ENCODE peak calls at places on chromosomes 12 and 14, in eight cellular contexts. One of them, this sample, is unnamed.

GRCh38 chr12:101957251-101957650 is 79.9 kb downstream of the DRAM1 start:
- DNase-seq in Caki2: no peak
- DNase-seq in HCEC 1CT: no peak
- DNase-seq in HTR-8/SVneo: no peak
- DNase-seq in A549: no peak
- DNase-seq in cardiac fibroblast: no peak
- DNase-seq in stimulated activated CD4-positive, alpha-beta T cell treated with anti-CD3 and anti-CD28 coated beads, Interleukin-4, amount 100 ng/mL, for 48 hours: no peak
- DNase-seq in endothelial cell: no peak
- DNase-seq in this sample: no peak

GRCh38 chr14:73476451-73476905 is 14.3 kb upstream of the RIOX1 start:
- DNase-seq in Caki2: no peak
- DNase-seq in HCEC 1CT: peak
- DNase-seq in HTR-8/SVneo: no peak
- DNase-seq in A549: no peak
- DNase-seq in cardiac fibroblast: no peak
- DNase-seq in stimulated activated CD4-positive, alpha-beta T cell treated with anti-CD3 and anti-CD28 coated beads, Interleukin-4, amount 100 ng/mL, for 48 hours: no peak
- DNase-seq in endothelial cell: no peak
- DNase-seq in this sample: no peak

GRCh38 chr12:27732281-27732680 is 21.6 kb downstream of the MRPS35 start:
- DNase-seq in Caki2: no peak
- DNase-seq in HCEC 1CT: no peak
- DNase-seq in HTR-8/SVneo: peak
- DNase-seq in A549: peak
- DNase-seq in cardiac fibroblast: no peak
- DNase-seq in stimulated activated CD4-positive, alpha-beta T cell treated with anti-CD3 and anti-CD28 coated beads, Interleukin-4, amount 100 ng/mL, for 48 hours: no peak
- DNase-seq in endothelial cell: no peak
- DNase-seq in this sample: no peak

GRCh38 chr12:120346031-120346430 is 18.5 kb upstream of the PLA2G1B start:
- DNase-seq in Caki2: no peak
- DNase-seq in HCEC 1CT: no peak
- DNase-seq in HTR-8/SVneo: no peak
- DNase-seq in A549: no peak
- DNase-seq in cardiac fibroblast: no peak
- DNase-seq in stimulated activated CD4-positive, alpha-beta T cell treated with anti-CD3 and anti-CD28 coated beads, Interleukin-4, amount 100 ng/mL, for 48 hours: no peak
- DNase-seq in endothelial cell: no peak
- DNase-seq in this sample: no peak

GRCh38 chr14:80636071-80636470 is 305.5 kb downstream of the CEP128 start:
- DNase-seq in Caki2: no peak
- DNase-seq in HCEC 1CT: peak
- DNase-seq in HTR-8/SVneo: no peak
- DNase-seq in A549: peak
- DNase-seq in cardiac fibroblast: peak
- DNase-seq in stimulated activated CD4-positive, alpha-beta T cell treated with anti-CD3 and anti-CD28 coated beads, Interleukin-4, amount 100 ng/mL, for 48 hours: no peak
- DNase-seq in endothelial cell: no peak
- DNase-seq in this sample: no peak

GRCh38 chr12:99806304-99806703 is 158.8 kb downstream of the GARIN6 start:
- DNase-seq in Caki2: no peak
- DNase-seq in HCEC 1CT: no peak
- DNase-seq in HTR-8/SVneo: no peak
- DNase-seq in A549: no peak
- DNase-seq in cardiac fibroblast: no peak
- DNase-seq in stimulated activated CD4-positive, alpha-beta T cell treated with anti-CD3 and anti-CD28 coated beads, Interleukin-4, amount 100 ng/mL, for 48 hours: no peak
- DNase-seq in endothelial cell: no peak
- DNase-seq in this sample: no peak

GRCh38 chr12:110039085-110039807 is 9.1 kb downstream of the C12orf76 start:
- DNase-seq in Caki2: peak
- DNase-seq in HCEC 1CT: peak
- DNase-seq in HTR-8/SVneo: peak
- DNase-seq in A549: peak
- DNase-seq in cardiac fibroblast: peak
- DNase-seq in stimulated activated CD4-positive, alpha-beta T cell treated with anti-CD3 and anti-CD28 coated beads, Interleukin-4, amount 100 ng/mL, for 48 hours: no peak
- DNase-seq in endothelial cell: peak
- DNase-seq in this sample: no peak

GRCh38 chr12:47779943-47780504 is 7.0 kb downstream of the SLC48A1 start:
- DNase-seq in Caki2: no peak
- DNase-seq in HCEC 1CT: no peak
- DNase-seq in HTR-8/SVneo: no peak
- DNase-seq in A549: no peak
- DNase-seq in cardiac fibroblast: no peak
- DNase-seq in stimulated activated CD4-positive, alpha-beta T cell treated with anti-CD3 and anti-CD28 coated beads, Interleukin-4, amount 100 ng/mL, for 48 hours: no peak
- DNase-seq in endothelial cell: no peak
- DNase-seq in this sample: no peak

GRCh38 chr14:105774001-105774400 is 247.6 kb downstream of the TMEM121 start:
- DNase-seq in Caki2: no peak
- DNase-seq in HCEC 1CT: no peak
- DNase-seq in HTR-8/SVneo: no peak
- DNase-seq in A549: no peak
- DNase-seq in cardiac fibroblast: no peak
- DNase-seq in stimulated activated CD4-positive, alpha-beta T cell treated with anti-CD3 and anti-CD28 coated beads, Interleukin-4, amount 100 ng/mL, for 48 hours: no peak
- DNase-seq in endothelial cell: no peak
- DNase-seq in this sample: no peak

GRCh38 chr12:114976959-114977358 is 293.0 kb upstream of the TBX3 start:
- DNase-seq in Caki2: no peak
- DNase-seq in HCEC 1CT: peak
- DNase-seq in HTR-8/SVneo: peak
- DNase-seq in A549: peak
- DNase-seq in cardiac fibroblast: no peak
- DNase-seq in stimulated activated CD4-positive, alpha-beta T cell treated with anti-CD3 and anti-CD28 coated beads, Interleukin-4, amount 100 ng/mL, for 48 hours: no peak
- DNase-seq in endothelial cell: no peak
- DNase-seq in this sample: no peak

GRCh38 chr14:85310491-85311272 is 219.3 kb upstream of the FLRT2 start:
- DNase-seq in Caki2: no peak
- DNase-seq in HCEC 1CT: no peak
- DNase-seq in HTR-8/SVneo: no peak
- DNase-seq in A549: no peak
- DNase-seq in cardiac fibroblast: no peak
- DNase-seq in stimulated activated CD4-positive, alpha-beta T cell treated with anti-CD3 and anti-CD28 coated beads, Interleukin-4, amount 100 ng/mL, for 48 hours: no peak
- DNase-seq in endothelial cell: no peak
- DNase-seq in this sample: no peak

GRCh38 chr14:61528591-61529021 is 166.7 kb upstream of the HIF1A start:
- DNase-seq in Caki2: no peak
- DNase-seq in HCEC 1CT: peak
- DNase-seq in HTR-8/SVneo: peak
- DNase-seq in A549: no peak
- DNase-seq in cardiac fibroblast: peak
- DNase-seq in stimulated activated CD4-positive, alpha-beta T cell treated with anti-CD3 and anti-CD28 coated beads, Interleukin-4, amount 100 ng/mL, for 48 hours: peak
- DNase-seq in endothelial cell: no peak
- DNase-seq in this sample: no peak

GRCh38 chr12:75020068-75020557 is 189.5 kb downstream of the KCNC2 start:
- DNase-seq in Caki2: peak
- DNase-seq in HCEC 1CT: no peak
- DNase-seq in HTR-8/SVneo: no peak
- DNase-seq in A549: peak
- DNase-seq in cardiac fibroblast: no peak
- DNase-seq in stimulated activated CD4-positive, alpha-beta T cell treated with anti-CD3 and anti-CD28 coated beads, Interleukin-4, amount 100 ng/mL, for 48 hours: no peak
- DNase-seq in endothelial cell: no peak
- DNase-seq in this sample: no peak

GRCh38 chr12:100574262-100575074 is 984 bp downstream of the GAS2L3 start:
- DNase-seq in Caki2: peak
- DNase-seq in HCEC 1CT: peak
- DNase-seq in HTR-8/SVneo: no peak
- DNase-seq in A549: peak
- DNase-seq in cardiac fibroblast: peak
- DNase-seq in stimulated activated CD4-positive, alpha-beta T cell treated with anti-CD3 and anti-CD28 coated beads, Interleukin-4, amount 100 ng/mL, for 48 hours: no peak
- DNase-seq in endothelial cell: no peak
- DNase-seq in this sample: peak

GRCh38 chr14:68499451-68499850 is 293.4 kb downstream of the ZFP36L1 start:
- DNase-seq in Caki2: no peak
- DNase-seq in HCEC 1CT: no peak
- DNase-seq in HTR-8/SVneo: no peak
- DNase-seq in A549: no peak
- DNase-seq in cardiac fibroblast: no peak
- DNase-seq in stimulated activated CD4-positive, alpha-beta T cell treated with anti-CD3 and anti-CD28 coated beads, Interleukin-4, amount 100 ng/mL, for 48 hours: no peak
- DNase-seq in endothelial cell: no peak
- DNase-seq in this sample: no peak

GRCh38 chr12:108297895-108298760 is 41.0 kb downstream of the CMKLR1 start:
- DNase-seq in Caki2: no peak
- DNase-seq in HCEC 1CT: no peak
- DNase-seq in HTR-8/SVneo: no peak
- DNase-seq in A549: no peak
- DNase-seq in cardiac fibroblast: no peak
- DNase-seq in stimulated activated CD4-positive, alpha-beta T cell treated with anti-CD3 and anti-CD28 coated beads, Interleukin-4, amount 100 ng/mL, for 48 hours: no peak
- DNase-seq in endothelial cell: no peak
- DNase-seq in this sample: no peak

GRCh38 chr12:92457458-92458195 is 245.2 kb upstream of the PLEKHG7 start:
- DNase-seq in Caki2: no peak
- DNase-seq in HCEC 1CT: peak
- DNase-seq in HTR-8/SVneo: no peak
- DNase-seq in A549: no peak
- DNase-seq in cardiac fibroblast: no peak
- DNase-seq in stimulated activated CD4-positive, alpha-beta T cell treated with anti-CD3 and anti-CD28 coated beads, Interleukin-4, amount 100 ng/mL, for 48 hours: no peak
- DNase-seq in endothelial cell: no peak
- DNase-seq in this sample: no peak

GRCh38 chr14:104206281-104206904 is 68.0 kb downstream of the KIF26A start:
- DNase-seq in Caki2: no peak
- DNase-seq in HCEC 1CT: no peak
- DNase-seq in HTR-8/SVneo: no peak
- DNase-seq in A549: no peak
- DNase-seq in cardiac fibroblast: no peak
- DNase-seq in stimulated activated CD4-positive, alpha-beta T cell treated with anti-CD3 and anti-CD28 coated beads, Interleukin-4, amount 100 ng/mL, for 48 hours: no peak
- DNase-seq in endothelial cell: no peak
- DNase-seq in this sample: peak

GRCh38 chr12:67367843-67368242 is 98.7 kb downstream of the CAND1 start:
- DNase-seq in Caki2: no peak
- DNase-seq in HCEC 1CT: no peak
- DNase-seq in HTR-8/SVneo: no peak
- DNase-seq in A549: no peak
- DNase-seq in cardiac fibroblast: no peak
- DNase-seq in stimulated activated CD4-positive, alpha-beta T cell treated with anti-CD3 and anti-CD28 coated beads, Interleukin-4, amount 100 ng/mL, for 48 hours: no peak
- DNase-seq in endothelial cell: no peak
- DNase-seq in this sample: no peak

GRCh38 chr12:89349814-89350213 is 2.5 kb downstream of the DUSP6 start:
- DNase-seq in Caki2: no peak
- DNase-seq in HCEC 1CT: peak
- DNase-seq in HTR-8/SVneo: no peak
- DNase-seq in A549: no peak
- DNase-seq in cardiac fibroblast: peak
- DNase-seq in stimulated activated CD4-positive, alpha-beta T cell treated with anti-CD3 and anti-CD28 coated beads, Interleukin-4, amount 100 ng/mL, for 48 hours: no peak
- DNase-seq in endothelial cell: peak
- DNase-seq in this sample: no peak

GRCh38 chr14:26984318-26985177 is 386.7 kb upstream of the NOVA1 start:
- DNase-seq in Caki2: peak
- DNase-seq in HCEC 1CT: peak
- DNase-seq in HTR-8/SVneo: no peak
- DNase-seq in A549: peak
- DNase-seq in cardiac fibroblast: peak
- DNase-seq in stimulated activated CD4-positive, alpha-beta T cell treated with anti-CD3 and anti-CD28 coated beads, Interleukin-4, amount 100 ng/mL, for 48 hours: peak
- DNase-seq in endothelial cell: peak
- DNase-seq in this sample: peak

GRCh38 chr12:114681149-114681849 is 2.7 kb downstream of the TBX3 start:
- DNase-seq in Caki2: no peak
- DNase-seq in HCEC 1CT: no peak
- DNase-seq in HTR-8/SVneo: no peak
- DNase-seq in A549: no peak
- DNase-seq in cardiac fibroblast: peak
- DNase-seq in stimulated activated CD4-positive, alpha-beta T cell treated with anti-CD3 and anti-CD28 coated beads, Interleukin-4, amount 100 ng/mL, for 48 hours: no peak
- DNase-seq in endothelial cell: no peak
- DNase-seq in this sample: no peak

GRCh38 chr14:33512201-33512600 is 438.7 kb downstream of the EGLN3 start:
- DNase-seq in Caki2: no peak
- DNase-seq in HCEC 1CT: no peak
- DNase-seq in HTR-8/SVneo: peak
- DNase-seq in A549: no peak
- DNase-seq in cardiac fibroblast: peak
- DNase-seq in stimulated activated CD4-positive, alpha-beta T cell treated with anti-CD3 and anti-CD28 coated beads, Interleukin-4, amount 100 ng/mL, for 48 hours: no peak
- DNase-seq in endothelial cell: no peak
- DNase-seq in this sample: no peak

GRCh38 chr12:12929696-12930095 is 22.3 kb downstream of the GPRC5D start:
- DNase-seq in Caki2: no peak
- DNase-seq in HCEC 1CT: no peak
- DNase-seq in HTR-8/SVneo: no peak
- DNase-seq in A549: no peak
- DNase-seq in cardiac fibroblast: no peak
- DNase-seq in stimulated activated CD4-positive, alpha-beta T cell treated with anti-CD3 and anti-CD28 coated beads, Interleukin-4, amount 100 ng/mL, for 48 hours: no peak
- DNase-seq in endothelial cell: no peak
- DNase-seq in this sample: no peak

GRCh38 chr12:58414398-58414871 is 473.1 kb downstream of the ATP23 start:
- DNase-seq in Caki2: peak
- DNase-seq in HCEC 1CT: peak
- DNase-seq in HTR-8/SVneo: no peak
- DNase-seq in A549: peak
- DNase-seq in cardiac fibroblast: peak
- DNase-seq in stimulated activated CD4-positive, alpha-beta T cell treated with anti-CD3 and anti-CD28 coated beads, Interleukin-4, amount 100 ng/mL, for 48 hours: no peak
- DNase-seq in endothelial cell: no peak
- DNase-seq in this sample: no peak

GRCh38 chr14:56870336-56870735 is 60.1 kb upstream of the OTX2 start:
- DNase-seq in Caki2: no peak
- DNase-seq in HCEC 1CT: no peak
- DNase-seq in HTR-8/SVneo: no peak
- DNase-seq in A549: no peak
- DNase-seq in cardiac fibroblast: no peak
- DNase-seq in stimulated activated CD4-positive, alpha-beta T cell treated with anti-CD3 and anti-CD28 coated beads, Interleukin-4, amount 100 ng/mL, for 48 hours: no peak
- DNase-seq in endothelial cell: no peak
- DNase-seq in this sample: no peak

GRCh38 chr12:20514598-20514997 is 146.3 kb downstream of the PDE3A start:
- DNase-seq in Caki2: no peak
- DNase-seq in HCEC 1CT: no peak
- DNase-seq in HTR-8/SVneo: no peak
- DNase-seq in A549: no peak
- DNase-seq in cardiac fibroblast: no peak
- DNase-seq in stimulated activated CD4-positive, alpha-beta T cell treated with anti-CD3 and anti-CD28 coated beads, Interleukin-4, amount 100 ng/mL, for 48 hours: no peak
- DNase-seq in endothelial cell: no peak
- DNase-seq in this sample: no peak

GRCh38 chr12:43099691-43100163 is 452.3 kb downstream of the ADAMTS20 start:
- DNase-seq in Caki2: no peak
- DNase-seq in HCEC 1CT: no peak
- DNase-seq in HTR-8/SVneo: no peak
- DNase-seq in A549: no peak
- DNase-seq in cardiac fibroblast: no peak
- DNase-seq in stimulated activated CD4-positive, alpha-beta T cell treated with anti-CD3 and anti-CD28 coated beads, Interleukin-4, amount 100 ng/mL, for 48 hours: no peak
- DNase-seq in endothelial cell: no peak
- DNase-seq in this sample: no peak

GRCh38 chr12:20342111-20342510 is 26.2 kb upstream of the PDE3A start:
- DNase-seq in Caki2: peak
- DNase-seq in HCEC 1CT: peak
- DNase-seq in HTR-8/SVneo: no peak
- DNase-seq in A549: peak
- DNase-seq in cardiac fibroblast: no peak
- DNase-seq in stimulated activated CD4-positive, alpha-beta T cell treated with anti-CD3 and anti-CD28 coated beads, Interleukin-4, amount 100 ng/mL, for 48 hours: no peak
- DNase-seq in endothelial cell: no peak
- DNase-seq in this sample: no peak

GRCh38 chr12:80553316-80553715 is 109.3 kb downstream of the PTPRQ start:
- DNase-seq in Caki2: peak
- DNase-seq in HCEC 1CT: peak
- DNase-seq in HTR-8/SVneo: peak
- DNase-seq in A549: peak
- DNase-seq in cardiac fibroblast: peak
- DNase-seq in stimulated activated CD4-positive, alpha-beta T cell treated with anti-CD3 and anti-CD28 coated beads, Interleukin-4, amount 100 ng/mL, for 48 hours: no peak
- DNase-seq in endothelial cell: no peak
- DNase-seq in this sample: no peak

GRCh38 chr12:111033281-111034147 is 113.1 kb upstream of the MYL2 start:
- DNase-seq in Caki2: no peak
- DNase-seq in HCEC 1CT: no peak
- DNase-seq in HTR-8/SVneo: no peak
- DNase-seq in A549: no peak
- DNase-seq in cardiac fibroblast: no peak
- DNase-seq in stimulated activated CD4-positive, alpha-beta T cell treated with anti-CD3 and anti-CD28 coated beads, Interleukin-4, amount 100 ng/mL, for 48 hours: no peak
- DNase-seq in endothelial cell: peak
- DNase-seq in this sample: peak

GRCh38 chr12:92144045-92144630 is 1.5 kb downstream of the BTG1 start:
- DNase-seq in Caki2: peak
- DNase-seq in HCEC 1CT: peak
- DNase-seq in HTR-8/SVneo: peak
- DNase-seq in A549: peak
- DNase-seq in cardiac fibroblast: peak
- DNase-seq in stimulated activated CD4-positive, alpha-beta T cell treated with anti-CD3 and anti-CD28 coated beads, Interleukin-4, amount 100 ng/mL, for 48 hours: peak
- DNase-seq in endothelial cell: peak
- DNase-seq in this sample: peak